ENCODE peak calls at places on chromosomes 1 and 21, in four cellular contexts. V is foreskin fibroblast, B is cardiac muscle cell, S is cardiac fibroblast. O is an unnamed sample.

GRCh38 chr1:29752141-29752540 is 515.8 kb downstream of the PTPRU start:
- DNase-seq in V (no peak), B (peak; percentile 6), S (no peak), O (no peak)

GRCh38 chr21:40146201-40146890 is 279.1 kb downstream of the PCP4 start:
- DNase-seq in V (no peak), B (no peak), S (no peak), O (no peak)

GRCh38 chr1:229136817-229137216 is 134.1 kb upstream of the RAB4A start:
- DNase-seq in V (no peak), B (no peak), S (no peak), O (no peak)

GRCh38 chr1:923131-923990 is at the start of gene SAMD11:
- DNase-seq in V (peak; percentile 85), B (peak; percentile 91), S (peak; percentile 89), O (peak; percentile 46)

GRCh38 chr1:213623103-213623581 is 364.6 kb upstream of the PROX1 start:
- DNase-seq in V (no peak), B (no peak), S (no peak), O (no peak)

GRCh38 chr1:15452216-15452615 is 4.3 kb upstream of the CELA2A start:
- DNase-seq in V (peak; percentile 41), B (no peak), S (no peak), O (no peak)

GRCh38 chr1:31624354-31625179 is 7.1 kb downstream of the HCRTR1 start:
- DNase-seq in V (no peak), B (no peak), S (no peak), O (no peak)

GRCh38 chr1:19643602-19644419 is at the start of gene NBL1:
- DNase-seq in V (peak; percentile 77), B (peak; percentile 83), S (peak; percentile 79), O (no peak)

GRCh38 chr1:10252508-10252907 is 42.1 kb downstream of the KIF1B start:
- DNase-seq in V (peak; percentile 50), B (peak; percentile 38), S (peak; percentile 39), O (no peak)

GRCh38 chr1:173997796-173998195 is 24.4 kb downstream of the RC3H1 start:
- DNase-seq in V (no peak), B (no peak), S (peak; percentile 11), O (no peak)

GRCh38 chr1:93142161-93142560 is 38.1 kb downstream of the TMED5 start:
- DNase-seq in V (no peak), B (no peak), S (no peak), O (no peak)

GRCh38 chr1:180672105-180672504 is 40.3 kb downstream of the XPR1 start:
- DNase-seq in V (peak; percentile 6), B (no peak), S (no peak), O (no peak)

GRCh38 chr1:47324682-47325081 is 8.9 kb upstream of the CMPK1 start:
- DNase-seq in V (no peak), B (no peak), S (no peak), O (no peak)

GRCh38 chr1:220441211-220441610 is 86.7 kb upstream of the MARK1 start:
- DNase-seq in V (no peak), B (no peak), S (no peak), O (no peak)

GRCh38 chr1:17098440-17099317 is 20.6 kb downstream of the PADI2 start:
- DNase-seq in V (no peak), B (peak; percentile 17), S (peak; percentile 29), O (no peak)

GRCh38 chr1:96998466-96998865 is 276.9 kb downstream of the PTBP2 start:
- DNase-seq in V (no peak), B (no peak), S (no peak), O (no peak)

GRCh38 chr1:43447891-43448708 is 5.6 kb downstream of the HYI start:
- DNase-seq in V (no peak), B (no peak), S (no peak), O (no peak)

GRCh38 chr1:77948841-77949424 is 29.9 kb downstream of the FUBP1 start:
- DNase-seq in V (no peak), B (peak; percentile 64), S (peak; percentile 62), O (no peak)

GRCh38 chr1:226708342-226708780 is 30.7 kb downstream of the ITPKB start:
- DNase-seq in V (peak; percentile 91), B (peak; percentile 55), S (peak; percentile 55), O (peak; percentile 43)

GRCh38 chr1:3872546-3872945 is 15.3 kb downstream of the DFFB start:
- DNase-seq in V (no peak), B (no peak), S (no peak), O (no peak)

GRCh38 chr1:110336300-110337039 is 2.7 kb upstream of the RBM15 start:
- DNase-seq in V (no peak), B (no peak), S (no peak), O (peak; percentile 29)

GRCh38 chr1:59595774-59596173 is 219.0 kb upstream of the HOOK1 start:
- DNase-seq in V (peak; percentile 73), B (peak; percentile 18), S (peak; percentile 21), O (peak; percentile 52)

GRCh38 chr21:33668180-33668579 is 25.9 kb downstream of the ITSN1 start:
- DNase-seq in V (peak; percentile 56), B (peak; percentile 61), S (peak; percentile 50), O (no peak)

GRCh38 chr21:42716074-42716473 is 62.7 kb downstream of the PDE9A start:
- DNase-seq in V (no peak), B (no peak), S (no peak), O (no peak)

GRCh38 chr1:192859808-192860207 is 51.0 kb downstream of the RGS2 start:
- DNase-seq in V (no peak), B (no peak), S (no peak), O (no peak)

GRCh38 chr1:223802602-223803001 is 43.1 kb downstream of the TP53BP2 start:
- DNase-seq in V (no peak), B (no peak), S (no peak), O (no peak)

GRCh38 chr1:159084867-159085266 is 8.3 kb upstream of the AIM2 start:
- DNase-seq in V (no peak), B (no peak), S (no peak), O (no peak)

GRCh38 chr1:147641695-147642592 is 28.4 kb downstream of the ACP6 start:
- DNase-seq in V (peak; percentile 24), B (peak; percentile 65), S (peak; percentile 60), O (no peak)

GRCh38 chr1:44784094-44785026 is 3.6 kb downstream of the BEST4 start:
- DNase-seq in V (no peak), B (peak; percentile 21), S (no peak), O (no peak)

GRCh38 chr1:15684042-15684461 is at the start of gene PLEKHM2:
- DNase-seq in V (peak; percentile 44), B (peak; percentile 52), S (peak; percentile 56), O (no peak)

GRCh38 chr1:170685166-170685565 is 21.2 kb downstream of the PRRX1 start:
- DNase-seq in V (peak; percentile 91), B (peak; percentile 49), S (peak; percentile 50), O (no peak)

GRCh38 chr1:227038401-227038800 is 98.3 kb downstream of the COQ8A start:
- DNase-seq in V (no peak), B (peak; percentile 67), S (peak; percentile 29), O (peak; percentile 20)

GRCh38 chr1:112465122-112465521 is 43.6 kb upstream of the WNT2B start:
- DNase-seq in V (peak; percentile 33), B (peak; percentile 42), S (peak; percentile 35), O (no peak)

GRCh38 chr1:27097484-27097917 is 57.4 kb downstream of the SLC9A1 start:
- DNase-seq in V (peak; percentile 74), B (peak; percentile 89), S (peak; percentile 86), O (peak; percentile 42)

GRCh38 chr1:242055921-242056320 is 57.0 kb upstream of the MAP1LC3C start:
- DNase-seq in V (no peak), B (no peak), S (no peak), O (no peak)
- H3K4me3 ChIP-seq in V (no peak overlapping the region), B (no peak overlapping the region), S (no peak overlapping the region), O (no peak overlapping the region)

GRCh38 chr1:23124259-23125026 is 44.2 kb downstream of the LUZP1 start:
- DNase-seq in V (no peak), B (no peak), S (no peak), O (no peak)

GRCh38 chr1:23120383-23120782 is 48.3 kb downstream of the LUZP1 start:
- DNase-seq in V (no peak), B (no peak), S (no peak), O (no peak)

GRCh38 chr1:23123528-23123927 is 45.1 kb downstream of the LUZP1 start:
- DNase-seq in V (no peak), B (no peak), S (no peak), O (no peak)

GRCh38 chr1:23122023-23122738 is 46.5 kb downstream of the LUZP1 start:
- DNase-seq in V (no peak), B (peak; percentile 78), S (peak; percentile 79), O (no peak)

GRCh38 chr1:23122796-23123195 is 45.9 kb downstream of the LUZP1 start:
- DNase-seq in V (no peak), B (no peak), S (no peak), O (no peak)
- H3K4me3 ChIP-seq in V (no peak overlapping the region), B (no peak overlapping the region), S (no peak overlapping the region), O (no peak overlapping the region)

DNA sequence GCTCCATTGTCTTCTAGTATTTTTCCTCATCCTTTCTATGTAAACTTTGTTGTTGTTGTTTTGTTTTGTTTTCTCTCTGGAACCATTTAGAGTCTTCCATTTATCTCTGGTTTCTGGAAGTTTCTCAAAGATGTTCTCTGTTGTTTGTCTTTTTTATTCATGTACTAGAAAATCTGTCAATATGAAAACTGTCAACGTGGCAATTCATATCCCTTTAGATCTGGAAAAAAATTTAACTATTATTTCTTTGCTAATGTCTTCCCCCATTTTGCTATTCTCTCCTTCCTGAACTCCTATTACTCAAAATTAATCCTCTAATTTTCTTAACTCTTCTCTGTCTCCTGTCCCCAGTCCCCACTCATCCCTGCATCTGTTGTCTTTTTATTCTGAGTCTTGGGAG is 55.9 kb upstream of the LRRN2 start:
- DNase-seq in V (no peak), B (no peak), S (no peak), O (no peak)
- H3K4me3 ChIP-seq in V (no peak overlapping the region), B (no peak overlapping the region), S (no peak overlapping the region), O (no peak overlapping the region)

GRCh38 chr1:67937651-67938050 is 104.4 kb upstream of the GNG12 start:
- DNase-seq in V (peak; percentile 43), B (peak; percentile 57), S (peak; percentile 47), O (no peak)
- H3K4me3 ChIP-seq in V (no peak overlapping the region), B (no peak overlapping the region), S (no peak overlapping the region), O (no peak overlapping the region)

GRCh38 chr1:98049370-98050115 is 128.7 kb upstream of the DPYD start:
- DNase-seq in V (no peak), B (peak; percentile 34), S (peak; percentile 25), O (no peak)
- H3K4me3 ChIP-seq in V (peak overlapping the region; percentile 57), B (no peak overlapping the region), S (peak overlapping the region; percentile 49), O (peak overlapping the region; percentile 43)

DNA sequence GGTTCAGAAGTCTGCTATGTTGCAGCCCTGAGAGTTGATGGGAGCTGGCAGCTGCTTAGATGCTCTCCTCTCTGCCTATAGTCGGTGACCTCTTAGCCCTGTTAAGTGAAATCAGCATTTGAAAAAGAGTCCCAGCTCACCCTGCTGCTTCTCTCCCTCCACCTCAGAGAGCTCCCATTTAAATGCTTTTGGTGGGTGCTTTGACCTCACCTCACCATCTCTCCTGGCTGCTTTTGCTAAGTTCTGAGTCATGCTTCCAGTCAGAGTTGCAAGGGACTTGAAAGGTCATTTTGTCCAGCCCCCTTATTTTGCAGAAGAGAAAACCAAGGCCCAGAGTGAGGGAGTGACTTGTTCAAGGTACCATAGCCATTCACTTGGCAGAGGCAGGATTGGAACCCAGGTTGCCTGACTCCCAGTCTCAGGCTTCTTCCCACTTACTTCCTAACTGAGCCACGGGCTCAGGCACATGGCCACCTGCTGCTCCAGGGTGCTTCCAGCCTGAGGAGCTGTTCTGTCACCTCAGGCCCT is 3.3 kb downstream of the MAPKAPK2 start:
- DNase-seq in V (peak; percentile 29), B (no peak), S (peak; percentile 54), O (no peak)
- H3K4me3 ChIP-seq in V (no peak overlapping the region), B (peak overlapping the region; percentile 91), S (no peak overlapping the region), O (peak overlapping the region; percentile 7)

O was measured in AG09309.